ENCODE peak calls at places on chromosomes 1 and 21, in four cellular contexts. One of them, this sample, is unnamed.

GRCh38 chr1:181090653-181091126 is 2.2 kb downstream of the IER5 start:
- DNase-seq in HepG2: no peak
- DNase-seq in WTC11: no peak
- DNase-seq in K562: peak; percentile 77
- DNase-seq in this sample: no peak

GRCh38 chr1:40989066-40989465 is 9.6 kb downstream of the CTPS1 start:
- DNase-seq in HepG2: no peak
- DNase-seq in K562: no peak
- DNase-seq in WTC11: no peak
- DNase-seq in this sample: no peak

GRCh38 chr1:219792337-219793021 is 135.9 kb downstream of the SLC30A10 start:
- DNase-seq in WTC11: no peak
- DNase-seq in K562: no peak
- DNase-seq in HepG2: no peak
- DNase-seq in this sample: no peak

GRCh38 chr1:234934611-234935033 is 194.0 kb downstream of the TOMM20 start:
- DNase-seq in HepG2: no peak
- DNase-seq in K562: no peak
- DNase-seq in WTC11: no peak
- DNase-seq in this sample: no peak

GRCh38 chr1:242017580-242018233 is 18.8 kb upstream of the MAP1LC3C start:
- DNase-seq in K562: peak; percentile 81
- DNase-seq in HepG2: peak; percentile 47
- DNase-seq in WTC11: peak; percentile 50
- DNase-seq in this sample: no peak

GRCh38 chr1:41416552-41417334 is 55.5 kb downstream of the FOXO6 start:
- DNase-seq in HepG2: peak; percentile 43
- DNase-seq in K562: peak; percentile 75
- DNase-seq in WTC11: peak; percentile 82
- DNase-seq in this sample: peak; percentile 5

GRCh38 chr1:177230228-177231016 is 59.7 kb downstream of the BRINP2 start:
- DNase-seq in HepG2: no peak
- DNase-seq in WTC11: no peak
- DNase-seq in K562: no peak
- DNase-seq in this sample: no peak

GRCh38 chr1:236354330-236355147 is 39.5 kb upstream of the EDARADD start:
- DNase-seq in K562: peak; percentile 74
- DNase-seq in HepG2: no peak
- DNase-seq in WTC11: no peak
- DNase-seq in this sample: no peak

GRCh38 chr1:198657550-198658064 is 18.8 kb downstream of the PTPRC start:
- DNase-seq in HepG2: no peak
- DNase-seq in WTC11: no peak
- DNase-seq in K562: peak; percentile 21
- DNase-seq in this sample: no peak

GRCh38 chr1:3577711-3578432 is 33.4 kb downstream of the MEGF6 start:
- DNase-seq in K562: no peak
- DNase-seq in HepG2: no peak
- DNase-seq in WTC11: no peak
- DNase-seq in this sample: no peak

GRCh38 chr1:209790286-209791193 is 6.2 kb upstream of the C1orf74 start:
- DNase-seq in WTC11: no peak
- DNase-seq in HepG2: peak; percentile 63
- DNase-seq in K562: no peak
- DNase-seq in this sample: no peak

GRCh38 chr1:93565496-93566221 is 116.0 kb downstream of the BCAR3 start:
- DNase-seq in WTC11: no peak
- DNase-seq in HepG2: no peak
- DNase-seq in K562: no peak
- DNase-seq in this sample: no peak

GRCh38 chr1:236024655-236025054 is 40.2 kb downstream of the NID1 start:
- DNase-seq in HepG2: no peak
- DNase-seq in WTC11: no peak
- DNase-seq in K562: no peak
- DNase-seq in this sample: no peak

GRCh38 chr1:26692793-26693490 is 2.9 kb upstream of the ARID1A start:
- DNase-seq in WTC11: peak; percentile 93
- DNase-seq in K562: peak; percentile 99
- DNase-seq in HepG2: peak; percentile 97
- DNase-seq in this sample: peak; percentile 94

GRCh38 chr1:224670506-224670905 is 54.4 kb downstream of the CNIH3 start:
- DNase-seq in WTC11: no peak
- DNase-seq in K562: no peak
- DNase-seq in HepG2: no peak
- DNase-seq in this sample: no peak

GRCh38 chr1:169110691-169111447 is 4.4 kb downstream of the ATP1B1 start:
- DNase-seq in K562: no peak
- DNase-seq in WTC11: no peak
- DNase-seq in HepG2: no peak
- DNase-seq in this sample: no peak

GRCh38 chr1:15691434-15692032 is 7.4 kb downstream of the PLEKHM2 start:
- DNase-seq in HepG2: no peak
- DNase-seq in WTC11: no peak
- DNase-seq in K562: no peak
- DNase-seq in this sample: no peak

GRCh38 chr1:10793129-10793651 is 3.3 kb downstream of the CASZ1 start:
- DNase-seq in K562: no peak
- DNase-seq in WTC11: no peak
- DNase-seq in HepG2: no peak
- DNase-seq in this sample: no peak
- TF ChIP-seq NR2C2 in K562: no peak
- TF ChIP-seq NR2C2 in WTC11: no peak
- TF ChIP-seq NR2C2 in HepG2: no peak
- TF ChIP-seq NR2C2 in this sample: no peak

GRCh38 chr1:23150742-23151141 is 17.9 kb downstream of the LUZP1 start:
- DNase-seq in K562: no peak
- DNase-seq in WTC11: no peak
- DNase-seq in HepG2: no peak
- DNase-seq in this sample: no peak

GRCh38 chr1:23148084-23148483 is 20.6 kb downstream of the LUZP1 start:
- DNase-seq in K562: no peak
- DNase-seq in HepG2: no peak
- DNase-seq in WTC11: no peak
- DNase-seq in this sample: no peak

GRCh38 chr1:23152966-23153684 is 15.5 kb downstream of the LUZP1 start:
- DNase-seq in K562: no peak
- DNase-seq in WTC11: no peak
- DNase-seq in HepG2: no peak
- DNase-seq in this sample: no peak

DNA sequence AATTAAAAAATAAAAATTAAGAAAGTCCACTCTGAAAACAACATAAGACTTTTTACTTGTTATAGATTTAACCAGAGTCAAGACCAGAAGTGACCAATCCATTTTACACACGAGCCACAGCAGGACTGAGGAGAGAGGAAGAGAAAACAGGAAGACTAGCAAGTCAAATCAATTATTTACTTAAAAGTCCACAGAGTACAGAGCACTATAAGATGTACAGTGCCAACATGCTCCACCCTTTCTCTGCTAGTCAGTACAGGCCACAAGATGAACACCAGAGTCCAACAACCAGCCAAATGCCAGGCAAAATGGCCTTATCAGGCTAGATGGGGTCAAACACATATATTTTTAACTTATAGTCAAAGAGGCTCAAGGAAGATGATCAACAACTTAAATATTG is 19.5 kb downstream of the LUZP1 start:
- DNase-seq in K562: no peak
- DNase-seq in HepG2: peak; percentile 82
- DNase-seq in WTC11: no peak
- DNase-seq in this sample: peak; percentile 34
- TF ChIP-seq NR2C2 in K562: no peak
- TF ChIP-seq NR2C2 in HepG2: no peak
- TF ChIP-seq NR2C2 in WTC11: no peak
- TF ChIP-seq NR2C2 in this sample: no peak

GRCh38 chr21:34900376-34900775 is 148.7 kb downstream of the RUNX1 start:
- DNase-seq in WTC11: no peak
- DNase-seq in HepG2: no peak
- DNase-seq in K562: no peak
- DNase-seq in this sample: no peak
- TF ChIP-seq NR2C2 in WTC11: no peak
- TF ChIP-seq NR2C2 in HepG2: no peak
- TF ChIP-seq NR2C2 in K562: no peak
- TF ChIP-seq NR2C2 in this sample: no peak

GRCh38 chr1:104780470-104781078 is 1030.9 kb downstream of the AMY1C start:
- DNase-seq in WTC11: no peak
- DNase-seq in K562: peak; percentile 16
- DNase-seq in HepG2: peak; percentile 19
- DNase-seq in this sample: no peak
- TF ChIP-seq NR2C2 in WTC11: no peak
- TF ChIP-seq NR2C2 in K562: no peak
- TF ChIP-seq NR2C2 in HepG2: no peak
- TF ChIP-seq NR2C2 in this sample: no peak

GRCh38 chr21:45427331-45428271 is 22.6 kb downstream of the COL18A1 start:
- DNase-seq in HepG2: peak; percentile 93
- DNase-seq in K562: peak; percentile 73
- DNase-seq in WTC11: peak; percentile 66
- DNase-seq in this sample: no peak
- TF ChIP-seq NR2C2 in HepG2: no peak
- TF ChIP-seq NR2C2 in K562: no peak
- TF ChIP-seq NR2C2 in WTC11: no peak
- TF ChIP-seq NR2C2 in this sample: no peak

GRCh38 chr1:51847294-51847920 is 31.1 kb downstream of the NRDC start:
- DNase-seq in WTC11: no peak
- DNase-seq in K562: no peak
- DNase-seq in HepG2: no peak
- DNase-seq in this sample: no peak

GRCh38 chr1:51851882-51852396 is 26.6 kb downstream of the NRDC start:
- DNase-seq in HepG2: no peak
- DNase-seq in K562: peak; percentile 55
- DNase-seq in WTC11: no peak
- DNase-seq in this sample: no peak

GRCh38 chr1:51853360-51853759 is 25.2 kb downstream of the NRDC start:
- DNase-seq in HepG2: no peak
- DNase-seq in WTC11: no peak
- DNase-seq in K562: no peak
- DNase-seq in this sample: no peak

GRCh38 chr1:51855624-51856023 is 22.9 kb downstream of the NRDC start:
- DNase-seq in K562: no peak
- DNase-seq in WTC11: no peak
- DNase-seq in HepG2: no peak
- DNase-seq in this sample: no peak

DNA sequence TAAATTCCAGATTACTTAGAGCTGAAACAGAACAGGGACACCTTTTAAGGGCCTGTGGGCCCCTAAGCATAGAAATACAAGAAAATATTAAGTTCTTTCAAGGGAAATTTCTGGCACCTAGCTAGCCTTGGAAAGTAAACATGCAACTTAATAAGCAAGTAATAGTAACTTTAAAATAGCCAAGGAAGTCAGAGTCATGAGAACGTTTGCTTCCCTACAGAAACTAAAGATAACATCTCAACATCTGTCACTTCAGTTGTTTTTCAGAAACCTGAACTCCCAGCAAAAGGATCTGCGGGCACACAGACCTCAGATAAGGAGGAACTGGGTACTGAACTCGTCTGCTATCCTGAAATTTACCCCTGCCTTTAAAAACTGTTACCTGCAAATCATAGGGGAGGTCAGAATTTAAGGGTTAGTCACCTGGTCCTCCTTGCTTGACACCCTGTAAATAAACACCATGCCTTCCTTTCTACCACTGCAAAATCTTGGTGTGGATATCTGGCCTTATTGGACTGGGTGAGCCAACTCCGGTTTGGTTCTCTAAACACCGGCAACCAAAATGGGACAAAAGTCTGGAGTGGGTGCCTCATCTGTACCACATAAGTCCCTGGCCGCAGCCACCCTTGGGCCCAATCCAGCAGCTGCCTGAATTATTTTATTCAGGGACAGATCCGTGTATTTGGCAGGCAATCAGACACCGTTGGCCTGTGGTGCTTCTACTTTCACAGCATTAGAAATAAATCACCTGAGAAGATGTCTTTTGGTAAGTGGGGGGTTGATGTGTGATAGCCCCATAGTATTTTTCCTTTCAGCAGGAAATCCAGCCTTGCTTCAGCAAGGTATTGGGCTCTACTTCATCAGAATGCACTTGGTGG is 27.9 kb downstream of the NRDC start:
- DNase-seq in K562: peak; percentile 83
- DNase-seq in WTC11: no peak
- DNase-seq in HepG2: no peak
- DNase-seq in this sample: no peak
- TF ChIP-seq NR2C2 in K562: no peak
- TF ChIP-seq NR2C2 in WTC11: no peak
- TF ChIP-seq NR2C2 in HepG2: no peak
- TF ChIP-seq NR2C2 in this sample: no peak

GRCh38 chr1:5999711-6000443 is 7.7 kb upstream of the NPHP4 start:
- DNase-seq in WTC11: peak; percentile 9
- DNase-seq in HepG2: no peak
- DNase-seq in K562: no peak
- DNase-seq in this sample: no peak
- TF ChIP-seq NR2C2 in WTC11: no peak
- TF ChIP-seq NR2C2 in HepG2: no peak
- TF ChIP-seq NR2C2 in K562: no peak
- TF ChIP-seq NR2C2 in this sample: no peak

GRCh38 chr1:13830170-13830569 is 130.2 kb downstream of the PRDM2 start:
- DNase-seq in K562: no peak
- DNase-seq in WTC11: no peak
- DNase-seq in HepG2: no peak
- DNase-seq in this sample: no peak

GRCh38 chr1:13830616-13831280 is 130.8 kb downstream of the PRDM2 start:
- DNase-seq in HepG2: no peak
- DNase-seq in K562: no peak
- DNase-seq in WTC11: no peak
- DNase-seq in this sample: no peak

GRCh38 chr1:13828454-13829151 is 128.6 kb downstream of the PRDM2 start:
- DNase-seq in WTC11: peak; percentile 88
- DNase-seq in HepG2: peak; percentile 23
- DNase-seq in K562: peak; percentile 64
- DNase-seq in this sample: no peak

GRCh38 chr1:13826591-13826990 is 126.6 kb downstream of the PRDM2 start:
- DNase-seq in K562: no peak
- DNase-seq in WTC11: no peak
- DNase-seq in HepG2: no peak
- DNase-seq in this sample: no peak

GRCh38 chr1:13829152-13829769 is 129.3 kb downstream of the PRDM2 start:
- DNase-seq in HepG2: no peak
- DNase-seq in K562: no peak
- DNase-seq in WTC11: no peak
- DNase-seq in this sample: no peak
- TF ChIP-seq NR2C2 in HepG2: no peak
- TF ChIP-seq NR2C2 in K562: no peak
- TF ChIP-seq NR2C2 in WTC11: no peak
- TF ChIP-seq NR2C2 in this sample: no peak